ENCODE peak calls at places on chromosomes 7 and 10, in eight cellular contexts. Y, B, Q, U, H, I, W and X are unnamed samples.

GRCh38 chr7:97179454-97180104 is 62.1 kb downstream of the SDHAF3 start:
- DNase-seq in Y (no peak), B (peak; percentile 7), Q (peak; percentile 28), U (peak; percentile 63), H (no peak), I (peak; percentile 24), W (peak; percentile 77), X (no peak)

GRCh38 chr10:96236090-96236478 is 35.3 kb downstream of the BLNK start:
- DNase-seq in Y (no peak), B (no peak), Q (no peak), U (no peak), H (no peak), I (no peak), W (no peak), X (no peak)

GRCh38 chr7:116445447-116445846 is 54.1 kb upstream of the CAV2 start:
- DNase-seq in Y (no peak), B (no peak), Q (no peak), U (no peak), H (no peak), I (no peak), W (no peak), X (no peak)

GRCh38 chr10:30902621-30903396 is 128.9 kb downstream of the ZNF438 start:
- DNase-seq in Y (no peak), B (no peak), Q (no peak), U (no peak), H (no peak), I (no peak), W (no peak), X (no peak)

GRCh38 chr7:42494722-42495121 is 257.7 kb upstream of the GLI3 start:
- DNase-seq in Y (no peak), B (no peak), Q (no peak), U (no peak), H (no peak), I (no peak), W (no peak), X (no peak)

GRCh38 chr10:104638861-104639594 is 2.1 kb upstream of the SORCS3 start:
- DNase-seq in Y (no peak), B (no peak), Q (no peak), U (no peak), H (no peak), I (no peak), W (peak; percentile 55), X (no peak)

GRCh38 chr7:108000875-108001758 is 1.8 kb downstream of the LAMB1 start:
- DNase-seq in Y (no peak), B (no peak), Q (peak; percentile 80), U (peak; percentile 61), H (no peak), I (no peak), W (peak; percentile 75), X (no peak)

GRCh38 chr10:34916368-34916767 is 101.3 kb upstream of the PARD3 start:
- DNase-seq in Y (no peak), B (no peak), Q (no peak), U (no peak), H (no peak), I (no peak), W (peak; percentile 50), X (peak; percentile 2)

GRCh38 chr7:155349601-155350331 is 52.1 kb downstream of the INSIG1 start:
- DNase-seq in Y (no peak), B (no peak), Q (no peak), U (no peak), H (no peak), I (no peak), W (no peak), X (no peak)

GRCh38 chr7:116232402-116232749 is 22.0 kb downstream of the TES start:
- DNase-seq in Y (no peak), B (no peak), Q (no peak), U (no peak), H (no peak), I (no peak), W (no peak), X (no peak)

GRCh38 chr10:70751356-70751755 is 33.8 kb downstream of the TBATA start:
- DNase-seq in Y (no peak), B (no peak), Q (no peak), U (no peak), H (no peak), I (no peak), W (no peak), X (no peak)

GRCh38 chr10:86401588-86402282 is 35.1 kb upstream of the GRID1 start:
- DNase-seq in Y (no peak), B (no peak), Q (no peak), U (peak; percentile 32), H (no peak), I (no peak), W (no peak), X (no peak)